ENCODE peak calls at places on chromosomes 2 and 18, in four cellular contexts. F is PC-9, H is cardiac muscle cell, P is neural progenitor cell. J is an unnamed sample.
A peak's percentile ranks its signal among the peaks of the same experiment; 100 is the strongest.

GRCh38 chr2:184562532-184562931 is 35.8 kb upstream of the ZNF804A start:
- DNase-seq in H (no peak), F (no peak), P (no peak), J (no peak)

GRCh38 chr2:179842498-179843153 is 18.8 kb downstream of the ZNF385B start:
- DNase-seq in F (no peak), P (peak; percentile 51), H (peak; percentile 68), J (peak; percentile 60)

GRCh38 chr2:120402508-120402907 is 56.6 kb downstream of the INHBB start:
- DNase-seq in P (no peak), F (no peak), H (no peak), J (no peak)

GRCh38 chr2:25301453-25302352 is 40.0 kb downstream of the DNMT3A start:
- DNase-seq in F (peak; percentile 67), P (no peak), H (no peak), J (no peak)

GRCh38 chr2:32745675-32746074 is 117.8 kb downstream of the TTC27 start:
- DNase-seq in F (no peak), P (no peak), H (no peak), J (no peak)

GRCh38 chr2:112065486-112065885 is 10.4 kb downstream of the TMEM87B start:
- DNase-seq in F (peak; percentile 36), H (no peak), P (no peak), J (no peak)

GRCh38 chr2:214484239-214484638 is 73.4 kb downstream of the VWC2L start:
- DNase-seq in F (no peak), P (peak; percentile 2), H (no peak), J (no peak)

GRCh38 chr2:32289165-32290054 is 11.7 kb downstream of the YIPF4 start:
- DNase-seq in F (peak; percentile 80), P (no peak), H (no peak), J (no peak)

GRCh38 chr2:10530607-10531239 is 82.6 kb upstream of the ODC1 start:
- DNase-seq in P (no peak), H (no peak), F (no peak), J (no peak)

GRCh38 chr18:49972535-49972934 is 159.2 kb upstream of the ACAA2 start:
- DNase-seq in P (no peak), H (no peak), F (no peak), J (no peak)

GRCh38 chr18:13235326-13235937 is 16.9 kb downstream of the LDLRAD4 start:
- DNase-seq in F (no peak), P (no peak), H (no peak), J (no peak)

GRCh38 chr2:179177694-179178093 is 86.9 kb downstream of the SESTD1 start:
- DNase-seq in F (no peak), H (no peak), P (no peak), J (no peak)

GRCh38 chr2:189579585-189579984 is 1.0 kb downstream of the SLC40A1 start:
- DNase-seq in F (peak; percentile 64), H (no peak), P (no peak), J (no peak)

GRCh38 chr2:152367547-152368250 is 32.7 kb downstream of the FMNL2 start:
- DNase-seq in P (no peak), F (no peak), H (no peak), J (no peak)

GRCh38 chr2:160109939-160110673 is 47.7 kb upstream of the PLA2R1 start:
- DNase-seq in F (no peak), H (peak; percentile 88), P (peak; percentile 85), J (peak; percentile 47)

GRCh38 chr18:53792762-53793161 is 431.7 kb downstream of the MBD2 start:
- DNase-seq in F (no peak), P (no peak), H (no peak), J (no peak)

GRCh38 chr2:56474412-56475158 is 290.8 kb downstream of the CCDC85A start:
- DNase-seq in H (peak; percentile 46), F (no peak), P (no peak), J (no peak)

GRCh38 chr18:65527879-65528633 is 222.8 kb upstream of the CDH7 start:
- DNase-seq in F (no peak), H (no peak), P (no peak), J (no peak)

GRCh38 chr2:239667431-239667985 is 266.7 kb upstream of the HDAC4 start:
- DNase-seq in F (no peak), H (no peak), P (no peak), J (no peak)

GRCh38 chr2:30730736-30731135 is 76.5 kb downstream of the CAPN13 start:
- DNase-seq in F (no peak), H (no peak), P (no peak), J (no peak)

GRCh38 chr2:101388232-101388631 is 929 bp upstream of the CREG2 start:
- DNase-seq in F (peak; percentile 84), H (no peak), P (no peak), J (no peak)

GRCh38 chr2:6233932-6234331 is 541.7 kb downstream of the SOX11 start:
- DNase-seq in P (no peak), F (no peak), H (no peak), J (no peak)

GRCh38 chr2:144938308-144938709 is 418.4 kb upstream of the ZEB2 start:
- DNase-seq in H (peak; percentile 43), F (no peak), P (no peak), J (no peak)

GRCh38 chr2:85353876-85354285 is 447 bp downstream of the RETSAT start:
- DNase-seq in F (peak; percentile 59), H (no peak), P (peak; percentile 12), J (peak; percentile 36)

GRCh38 chr18:22048932-22049615 is 120.3 kb upstream of the GATA6 start:
- DNase-seq in P (no peak), H (no peak), F (no peak), J (peak; percentile 76)

GRCh38 chr2:6968319-6969100 is 51.3 kb downstream of the RNF144A start:
- DNase-seq in F (no peak), H (peak; percentile 51), P (peak; percentile 38), J (no peak)

GRCh38 chr2:95352291-95353054 is 50.0 kb upstream of the FAHD2A start:
- DNase-seq in P (no peak), F (no peak), H (no peak), J (no peak)

GRCh38 chr2:85323351-85323987 is 4.3 kb downstream of the TGOLN2 start:
- DNase-seq in H (no peak), F (no peak), P (no peak), J (no peak)

GRCh38 chr2:25692143-25692542 is 18.8 kb upstream of the DTNB start:
- DNase-seq in H (no peak), P (no peak), F (peak; percentile 91), J (no peak)

GRCh38 chr2:28415010-28415409 is 22.4 kb downstream of the FOSL2 start:
- DNase-seq in F (no peak), P (no peak), H (no peak), J (no peak)

GRCh38 chr2:28413896-28414290 is 21.2 kb downstream of the FOSL2 start:
- DNase-seq in P (no peak), F (no peak), H (no peak), J (no peak)

GRCh38 chr2:28414583-28414982 is 21.9 kb downstream of the FOSL2 start:
- DNase-seq in H (no peak), F (no peak), P (no peak), J (no peak)

GRCh38 chr2:28413152-28413895 is 20.7 kb downstream of the FOSL2 start:
- DNase-seq in P (peak; percentile 47), F (no peak), H (no peak), J (no peak)

GRCh38 chr2:28415715-28416114 is 23.1 kb downstream of the FOSL2 start:
- DNase-seq in P (no peak), H (no peak), F (no peak), J (no peak)
- H3K36me3 ChIP-seq in P (no peaks in the 10 kb centered on the region), H (peaks cover 5% of the 10 kb centered on the region), F (peaks cover 55% of the 10 kb centered on the region), J (peaks cover 13% of the 10 kb centered on the region)

GRCh38 chr2:162318280-162319222 is at the start of gene IFIH1:
- DNase-seq in H (peak; percentile 71), P (peak; percentile 78), F (peak; percentile 79), J (peak; percentile 84)
- TF ChIP-seq CTCF in H (peak; percentile 59), P (peak; percentile 42), F (no peak), J (peak; percentile 41)

GRCh38 chr2:100060875-100061274 is 81.5 kb downstream of the AFF3 start:
- DNase-seq in F (no peak), P (no peak), H (no peak), J (no peak)
- H3K36me3 ChIP-seq in F (no peaks in the 10 kb centered on the region), P (no peaks in the 10 kb centered on the region), H (no peaks in the 10 kb centered on the region), J (no peaks in the 10 kb centered on the region)

DNA sequence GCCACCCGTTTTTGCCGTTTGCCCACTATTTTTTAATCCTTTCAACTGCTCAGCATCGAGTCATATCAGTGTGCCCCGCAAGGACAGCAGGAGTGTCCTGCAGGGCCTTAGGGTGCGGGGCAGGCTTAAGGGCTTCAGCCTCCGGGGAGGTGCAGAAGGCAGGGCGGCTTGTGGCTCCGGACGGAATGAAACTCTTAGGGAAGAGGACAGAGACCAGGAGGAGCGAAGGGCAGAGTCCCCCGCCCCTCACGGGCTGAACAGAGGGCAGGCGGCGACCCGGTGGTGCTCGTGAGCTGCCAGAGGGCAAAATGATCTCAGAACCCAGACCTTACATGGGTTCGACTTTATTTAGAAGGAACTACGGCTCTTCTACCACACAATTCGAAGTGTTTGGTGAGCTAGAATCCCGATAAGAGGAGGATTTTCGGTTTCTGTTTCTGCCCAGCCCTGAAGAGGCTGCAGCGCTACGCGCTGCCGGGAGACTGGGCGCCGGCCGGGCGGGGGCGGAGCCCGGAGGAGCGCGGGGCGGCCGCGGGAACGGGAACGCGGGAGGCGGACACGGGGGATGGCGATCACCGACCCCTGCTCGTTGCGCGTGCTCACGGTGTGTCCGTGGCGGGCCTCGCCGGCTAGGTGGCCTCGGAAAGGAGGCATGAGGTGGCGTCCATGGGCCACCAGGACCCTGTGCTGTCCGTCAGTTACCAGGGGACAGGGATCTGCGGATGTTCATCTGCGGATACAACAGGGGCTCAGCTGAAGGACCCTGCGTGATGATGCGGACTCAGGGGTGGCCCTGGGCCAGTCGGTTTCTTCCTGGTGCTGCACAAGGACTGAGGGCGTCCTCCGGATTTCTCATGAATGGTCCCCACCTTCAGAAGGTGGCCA is 4.3 kb upstream of the SP100 start:
- DNase-seq in F (no peak), H (peak; percentile 53), P (peak; percentile 66), J (peak; percentile 43)
- TF ChIP-seq CTCF in F (no peak), H (no peak), P (no peak), J (no peak)

DNA sequence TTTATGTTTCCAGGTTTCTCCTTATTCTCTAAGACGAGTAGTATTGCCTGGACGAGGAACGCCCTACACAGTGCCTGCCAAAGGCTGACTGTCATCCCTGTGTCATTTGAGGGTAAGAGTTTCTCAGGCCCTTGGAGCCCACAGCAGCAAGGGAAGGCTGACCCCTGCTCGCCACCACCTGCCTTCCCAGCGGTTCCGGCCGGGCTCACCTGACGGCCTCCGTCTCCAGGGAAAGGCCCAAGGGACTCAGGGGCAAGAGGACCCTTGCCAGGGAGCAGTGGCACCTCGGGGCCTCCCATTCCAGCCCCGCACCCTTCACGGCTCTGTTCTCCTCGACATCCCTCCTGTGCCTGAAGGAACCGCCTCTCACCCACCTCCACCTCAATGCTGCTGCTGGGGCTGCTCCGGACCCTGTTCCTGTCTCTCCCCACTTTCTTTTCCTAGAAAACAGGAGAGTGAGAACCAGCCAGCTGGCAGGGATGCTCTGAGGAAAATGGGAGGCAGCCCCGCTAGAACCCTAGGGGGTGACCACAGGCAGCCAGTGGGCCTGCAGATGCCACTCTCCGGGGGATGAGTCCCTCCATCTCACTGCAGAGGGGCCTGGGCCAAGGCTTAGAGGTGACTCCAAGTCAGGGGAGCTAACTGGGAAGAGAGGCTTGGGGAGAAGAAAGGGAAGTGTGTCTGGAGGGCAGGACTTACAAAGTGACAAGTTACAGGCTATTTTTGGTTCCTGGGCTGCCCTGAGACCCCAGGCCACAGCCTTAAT is 1.8 kb downstream of the LIMS2 start:
- DNase-seq in F (no peak), H (peak; percentile 55), P (no peak), J (no peak)
- H3K36me3 ChIP-seq in F (no peaks in the 10 kb centered on the region), H (no peaks in the 10 kb centered on the region), P (no peaks in the 10 kb centered on the region), J (no peaks in the 10 kb centered on the region)

DNA sequence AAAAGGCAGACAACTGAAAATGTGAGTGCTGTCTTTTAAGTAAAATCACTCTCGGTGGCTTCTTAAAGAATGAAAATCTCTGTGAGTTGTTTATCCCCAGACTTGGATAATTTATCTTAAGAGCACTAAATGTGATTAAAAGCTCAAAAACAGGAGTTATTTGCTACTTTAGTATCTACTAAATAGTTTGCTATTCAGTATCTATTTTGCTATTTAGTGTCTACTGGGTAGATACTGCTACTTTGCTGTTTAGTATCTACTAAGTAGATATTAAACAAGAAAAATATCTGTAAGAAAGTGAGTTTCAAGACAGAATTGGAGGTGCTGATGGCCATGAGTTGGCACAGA is 1.4 kb upstream of the KCNG3 start:
- DNase-seq in P (no peak), H (no peak), F (no peak), J (no peak)
- TF ChIP-seq CTCF in P (no peak), H (no peak), F (peak; percentile 43), J (no peak)

J was measured in Caco-2.